ENCODE peak calls at places on chromosome 13, in eight cellular contexts. T is PC-9, C is upper lobe of left lung, F is neural progenitor cell, D is tibial nerve, P is fibroblast of lung, R is left lung, W is mammary epithelial cell. U is an unnamed sample.

GRCh38 chr13:23771966-23772365 is 117.2 kb downstream of the MIPEP start:
- DNase-seq in W (peak), F (no peak), R (no peak), P (peak), D (no peak), C (no peak), T (no peak), U (no peak)

GRCh38 chr13:46603165-46603603 is 50.2 kb downstream of the LRCH1 start:
- DNase-seq in P (no peak), W (no peak), C (no peak), F (peak), R (no peak), D (no peak), T (no peak), U (no peak)

GRCh38 chr13:42355841-42356575 is 84.1 kb downstream of the AKAP11 start:
- DNase-seq in F (no peak), W (peak), R (no peak), C (no peak), P (no peak), D (no peak), T (no peak), U (no peak)

GRCh38 chr13:112601351-112601750 is 13.4 kb upstream of the TUBGCP3 start:
- DNase-seq in T (no peak), C (no peak), W (no peak), P (no peak), F (no peak), R (no peak), D (no peak), U (no peak)

GRCh38 chr13:39273953-39274352 is 235.7 kb downstream of the NHLRC3 start:
- DNase-seq in D (no peak), F (peak), C (no peak), P (peak), R (no peak), T (peak), W (no peak), U (no peak)

GRCh38 chr13:99977912-99978780 is 3.4 kb upstream of the ZIC2 start:
- DNase-seq in C (peak), P (no peak), D (no peak), R (no peak), W (no peak), F (peak), T (no peak), U (no peak)

GRCh38 chr13:76053181-76053580 is 417.1 kb downstream of the LMO7 start:
- DNase-seq in W (peak), C (no peak), D (no peak), F (no peak), R (no peak), P (no peak), T (no peak), U (no peak)

GRCh38 chr13:93325303-93326297 is 99.0 kb downstream of the GPC6 start:
- DNase-seq in P (no peak), T (no peak), F (no peak), C (no peak), W (no peak), D (no peak), R (no peak), U (no peak)

GRCh38 chr13:24670927-24671326 is 9.3 kb upstream of the ATP12A start:
- DNase-seq in F (peak), C (no peak), T (peak), R (no peak), W (no peak), D (no peak), P (peak), U (no peak)

GRCh38 chr13:70816853-70817252 is 708.6 kb upstream of the KLHL1 start:
- DNase-seq in D (no peak), P (peak), F (no peak), R (no peak), T (no peak), W (no peak), C (no peak), U (no peak)
- H3K4me3 ChIP-seq in D (no peak), P (no peak), F (no peak), R (no peak), T (no peak), W (no peak), C (no peak), U (no peak)

GRCh38 chr13:103190841-103191240 is 124.6 kb upstream of the SLC10A2 start:
- DNase-seq in R (no peak), F (no peak), D (no peak), C (no peak), T (no peak), W (no peak), P (no peak), U (no peak)

GRCh38 chr13:103184413-103184812 is 118.2 kb upstream of the SLC10A2 start:
- DNase-seq in T (no peak), R (no peak), C (no peak), F (no peak), D (no peak), P (no peak), W (no peak), U (no peak)

GRCh38 chr13:103187621-103188020 is 121.4 kb upstream of the SLC10A2 start:
- DNase-seq in C (no peak), T (no peak), D (no peak), P (no peak), F (no peak), W (no peak), R (no peak), U (no peak)

GRCh38 chr13:103188688-103189326 is 122.6 kb upstream of the SLC10A2 start:
- DNase-seq in R (no peak), C (no peak), W (peak), P (peak), F (peak), D (no peak), T (no peak), U (no peak)
- TF ChIP-seq CTCF in R (peak), C (no peak), W (peak), P (no peak), F (peak), D (peak), T (peak), U (peak)

GRCh38 chr13:49343731-49344130 is 96.0 kb downstream of the CDADC1 start:
- DNase-seq in F (no peak), R (no peak), T (no peak), D (no peak), P (no peak), W (no peak), C (no peak), U (no peak)
- H3K4me3 ChIP-seq in F (no peak), R (no peak), T (no peak), D (no peak), P (no peak), W (no peak), C (no peak), U (no peak)

GRCh38 chr13:78241278-78241919 is 322.8 kb upstream of the EDNRB start:
- DNase-seq in T (peak), C (no peak), D (no peak), P (peak), F (peak), R (no peak), W (no peak), U (no peak)
- TF ChIP-seq CTCF in T (peak), C (no peak), D (peak), P (peak), F (peak), R (peak), W (peak), U (peak)

GRCh38 chr13:43782686-43783085 is 4.1 kb downstream of the ENOX1 start:
- DNase-seq in C (no peak), F (no peak), T (no peak), P (no peak), W (peak), R (no peak), D (no peak), U (no peak)

GRCh38 chr13:43783820-43784219 is 3.0 kb downstream of the ENOX1 start:
- DNase-seq in D (no peak), T (peak), R (no peak), P (peak), C (no peak), W (peak), F (peak), U (no peak)

GRCh38 chr13:43785166-43785680 is 1.5 kb downstream of the ENOX1 start:
- DNase-seq in F (peak), D (no peak), T (no peak), R (no peak), P (no peak), W (no peak), C (peak), U (no peak)

GRCh38 chr13:43785681-43786471 is 896 bp downstream of the ENOX1 start:
- DNase-seq in C (peak), P (peak), R (peak), W (peak), D (peak), T (peak), F (peak), U (no peak)

DNA sequence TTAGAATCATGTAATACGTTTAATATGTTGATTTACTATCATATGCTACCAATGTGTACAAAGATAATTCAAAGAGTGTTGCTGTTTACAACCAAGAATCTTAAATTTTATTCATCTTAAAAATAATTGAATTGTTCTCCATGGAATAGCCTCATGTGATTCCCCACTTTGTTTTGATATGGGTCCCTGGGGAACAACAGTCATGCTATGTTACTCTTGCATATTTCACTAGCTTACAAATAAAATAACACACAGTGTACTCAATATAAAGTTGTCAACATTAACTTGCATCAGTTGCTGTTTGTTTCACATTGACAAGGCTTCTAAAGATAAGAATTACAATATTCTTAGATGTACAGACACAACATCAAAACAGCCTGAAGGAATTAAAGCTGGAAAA is 2.3 kb downstream of the ENOX1 start:
- DNase-seq in W (no peak), F (no peak), R (no peak), C (no peak), D (no peak), P (no peak), T (no peak), U (no peak)
- H3K4me3 ChIP-seq in W (no peak), F (no peak), R (no peak), C (no peak), D (no peak), P (no peak), T (no peak), U (no peak)

DNA sequence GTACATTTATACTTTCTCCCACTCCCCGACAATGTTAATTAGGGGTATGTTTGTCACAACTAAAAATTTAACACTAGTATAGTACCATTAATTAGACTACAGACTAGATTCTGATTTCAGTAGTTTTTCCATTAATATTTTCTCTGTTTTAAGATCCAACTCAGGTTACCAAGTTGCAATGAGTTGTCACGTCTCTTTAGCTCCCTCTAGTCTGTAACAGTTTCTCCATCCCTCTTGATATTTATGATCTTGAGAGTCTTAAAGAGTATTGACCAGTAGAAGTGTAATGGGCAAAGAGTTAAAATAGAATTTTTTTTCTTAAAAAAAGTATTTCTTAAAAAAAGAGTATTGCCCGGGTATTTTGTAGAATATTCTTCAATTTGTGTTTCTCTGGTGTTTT is 598.1 kb downstream of the TBC1D4 start:
- DNase-seq in P (no peak), W (no peak), C (no peak), R (no peak), T (no peak), F (no peak), D (no peak), U (no peak)
- TF ChIP-seq CTCF in P (no peak), W (no peak), C (no peak), R (no peak), T (no peak), F (peak), D (no peak), U (no peak)

U was measured in GM12864.